ENCODE peak calls at places on chromosomes 11 and 22, in eight cellular contexts. One of them, this sample, is unnamed.

GRCh38 chr22:49827853-49828598 is at the start of gene BRD1:
- DNase-seq in Peyer's patch: peak
- DNase-seq in left lung: peak
- DNase-seq in activated naive CD8-positive, alpha-beta T cell treated with anti-CD3 and anti-CD28 coated beads, Interleukin-2, amount 10 ng/mL, durations not matched to agents 7 days and 5 days: peak
- DNase-seq in activated naive CD4-positive, alpha-beta T cell treated with Interleukin-2 at 50 U/mL for 16 hours: peak
- DNase-seq in spleen: peak
- DNase-seq in sigmoid colon: no peak
- DNase-seq in NCI-H146: peak
- DNase-seq in this sample: peak

GRCh38 chr11:129291556-129291955 is 84.1 kb upstream of the BARX2 start:
- DNase-seq in activated naive CD4-positive, alpha-beta T cell treated with Interleukin-2 at 50 U/mL for 16 hours: no peak
- DNase-seq in NCI-H146: no peak
- DNase-seq in left lung: no peak
- DNase-seq in Peyer's patch: no peak
- DNase-seq in activated naive CD8-positive, alpha-beta T cell treated with anti-CD3 and anti-CD28 coated beads, Interleukin-2, amount 10 ng/mL, durations not matched to agents 7 days and 5 days: no peak
- DNase-seq in sigmoid colon: no peak
- DNase-seq in spleen: no peak
- DNase-seq in this sample: no peak

GRCh38 chr11:2390871-2391662 is 9.5 kb upstream of the TSSC4 start:
- DNase-seq in activated naive CD8-positive, alpha-beta T cell treated with anti-CD3 and anti-CD28 coated beads, Interleukin-2, amount 10 ng/mL, durations not matched to agents 7 days and 5 days: no peak
- DNase-seq in left lung: no peak
- DNase-seq in NCI-H146: no peak
- DNase-seq in spleen: no peak
- DNase-seq in activated naive CD4-positive, alpha-beta T cell treated with Interleukin-2 at 50 U/mL for 16 hours: no peak
- DNase-seq in sigmoid colon: peak
- DNase-seq in Peyer's patch: no peak
- DNase-seq in this sample: peak

GRCh38 chr22:41683052-41683451 is 5.6 kb downstream of the SNU13 start:
- DNase-seq in spleen: peak
- DNase-seq in Peyer's patch: no peak
- DNase-seq in activated naive CD8-positive, alpha-beta T cell treated with anti-CD3 and anti-CD28 coated beads, Interleukin-2, amount 10 ng/mL, durations not matched to agents 7 days and 5 days: no peak
- DNase-seq in activated naive CD4-positive, alpha-beta T cell treated with Interleukin-2 at 50 U/mL for 16 hours: no peak
- DNase-seq in sigmoid colon: peak
- DNase-seq in left lung: no peak
- DNase-seq in NCI-H146: no peak
- DNase-seq in this sample: no peak

GRCh38 chr11:122910775-122911174 is 28.2 kb downstream of the JHY start:
- DNase-seq in spleen: no peak
- DNase-seq in Peyer's patch: no peak
- DNase-seq in sigmoid colon: no peak
- DNase-seq in NCI-H146: peak
- DNase-seq in left lung: no peak
- DNase-seq in activated naive CD8-positive, alpha-beta T cell treated with anti-CD3 and anti-CD28 coated beads, Interleukin-2, amount 10 ng/mL, durations not matched to agents 7 days and 5 days: no peak
- DNase-seq in activated naive CD4-positive, alpha-beta T cell treated with Interleukin-2 at 50 U/mL for 16 hours: no peak
- DNase-seq in this sample: peak

GRCh38 chr22:20089977-20090729 is 10.1 kb downstream of the DGCR8 start:
- DNase-seq in left lung: peak
- DNase-seq in Peyer's patch: no peak
- DNase-seq in NCI-H146: no peak
- DNase-seq in activated naive CD4-positive, alpha-beta T cell treated with Interleukin-2 at 50 U/mL for 16 hours: no peak
- DNase-seq in activated naive CD8-positive, alpha-beta T cell treated with anti-CD3 and anti-CD28 coated beads, Interleukin-2, amount 10 ng/mL, durations not matched to agents 7 days and 5 days: peak
- DNase-seq in sigmoid colon: no peak
- DNase-seq in spleen: peak
- DNase-seq in this sample: peak

GRCh38 chr11:129992161-129992944 is 10.3 kb downstream of the PRDM10 start:
- DNase-seq in NCI-H146: peak
- DNase-seq in spleen: no peak
- DNase-seq in Peyer's patch: peak
- DNase-seq in activated naive CD4-positive, alpha-beta T cell treated with Interleukin-2 at 50 U/mL for 16 hours: peak
- DNase-seq in left lung: no peak
- DNase-seq in activated naive CD8-positive, alpha-beta T cell treated with anti-CD3 and anti-CD28 coated beads, Interleukin-2, amount 10 ng/mL, durations not matched to agents 7 days and 5 days: no peak
- DNase-seq in sigmoid colon: no peak
- DNase-seq in this sample: no peak

GRCh38 chr22:38982008-38982927 is at the start of gene APOBEC3B:
- DNase-seq in sigmoid colon: peak
- DNase-seq in left lung: peak
- DNase-seq in activated naive CD4-positive, alpha-beta T cell treated with Interleukin-2 at 50 U/mL for 16 hours: peak
- DNase-seq in Peyer's patch: peak
- DNase-seq in spleen: peak
- DNase-seq in NCI-H146: peak
- DNase-seq in activated naive CD8-positive, alpha-beta T cell treated with anti-CD3 and anti-CD28 coated beads, Interleukin-2, amount 10 ng/mL, durations not matched to agents 7 days and 5 days: peak
- DNase-seq in this sample: peak

GRCh38 chr11:14300661-14301304 is 58.2 kb downstream of the RRAS2 start:
- DNase-seq in spleen: no peak
- DNase-seq in left lung: no peak
- DNase-seq in Peyer's patch: no peak
- DNase-seq in sigmoid colon: peak
- DNase-seq in activated naive CD8-positive, alpha-beta T cell treated with anti-CD3 and anti-CD28 coated beads, Interleukin-2, amount 10 ng/mL, durations not matched to agents 7 days and 5 days: peak
- DNase-seq in NCI-H146: peak
- DNase-seq in activated naive CD4-positive, alpha-beta T cell treated with Interleukin-2 at 50 U/mL for 16 hours: peak
- DNase-seq in this sample: peak

GRCh38 chr11:18310800-18311340 is 11.1 kb downstream of the HPS5 start:
- DNase-seq in left lung: no peak
- DNase-seq in sigmoid colon: no peak
- DNase-seq in activated naive CD8-positive, alpha-beta T cell treated with anti-CD3 and anti-CD28 coated beads, Interleukin-2, amount 10 ng/mL, durations not matched to agents 7 days and 5 days: no peak
- DNase-seq in NCI-H146: no peak
- DNase-seq in activated naive CD4-positive, alpha-beta T cell treated with Interleukin-2 at 50 U/mL for 16 hours: no peak
- DNase-seq in Peyer's patch: no peak
- DNase-seq in spleen: no peak
- DNase-seq in this sample: peak

GRCh38 chr11:117391181-117391580 is 63.5 kb downstream of the CEP164 start:
- DNase-seq in left lung: no peak
- DNase-seq in Peyer's patch: no peak
- DNase-seq in NCI-H146: no peak
- DNase-seq in activated naive CD8-positive, alpha-beta T cell treated with anti-CD3 and anti-CD28 coated beads, Interleukin-2, amount 10 ng/mL, durations not matched to agents 7 days and 5 days: no peak
- DNase-seq in spleen: peak
- DNase-seq in activated naive CD4-positive, alpha-beta T cell treated with Interleukin-2 at 50 U/mL for 16 hours: no peak
- DNase-seq in sigmoid colon: peak
- DNase-seq in this sample: no peak